ENCODE peak calls at places on chromosomes 2 and 18, in five cellular contexts. D is OCI-LY7, V is HepG2, B is H1, I is neuronal stem cell. P is an unnamed sample.

GRCh38 chr18:5653802-5654201 is 110.0 kb upstream of the EPB41L3 start:
- DNase-seq in D (no peak), V (no peak), B (no peak), I (no peak), P (no peak)

GRCh38 chr2:128379021-128380005 is 60.6 kb upstream of the HS6ST1 start:
- DNase-seq in D (no peak), V (peak; percentile 90), B (no peak), I (peak; percentile 68), P (peak; percentile 94)

GRCh38 chr2:201500534-201500933 is 49.0 kb downstream of the STRADB start:
- DNase-seq in D (no peak), V (no peak), B (no peak), I (no peak), P (peak; percentile 31)

GRCh38 chr2:65300134-65300771 is 72.6 kb downstream of the ACTR2 start:
- DNase-seq in D (no peak), V (no peak), B (no peak), I (no peak), P (peak; percentile 91)

GRCh38 chr2:57881998-57882884 is 164.4 kb upstream of the VRK2 start:
- DNase-seq in D (no peak), V (peak; percentile 35), B (no peak), I (no peak), P (peak; percentile 41)

GRCh38 chr2:37349376-37349775 is 4.9 kb downstream of the QPCT start:
- DNase-seq in D (peak; percentile 52), V (peak; percentile 27), B (no peak), I (no peak), P (no peak)

GRCh38 chr2:145874466-145874865 is 1354.5 kb upstream of the ZEB2 start:
- DNase-seq in D (no peak), V (no peak), B (no peak), I (no peak), P (peak; percentile 86)

GRCh38 chr2:12428786-12429185 is 287.9 kb upstream of the TRIB2 start:
- DNase-seq in D (no peak), V (no peak), B (no peak), I (no peak), P (no peak)

GRCh38 chr2:232030229-232030628 is 68.7 kb downstream of the DIS3L2 start:
- DNase-seq in D (no peak), V (peak; percentile 22), B (no peak), I (no peak), P (no peak)

GRCh38 chr2:173881886-173882285 is 83.3 kb downstream of the SP3 start:
- DNase-seq in D (peak; percentile 28), V (no peak), B (no peak), I (no peak), P (no peak)

GRCh38 chr2:105674406-105674805 is 70.3 kb upstream of the NCK2 start:
- DNase-seq in D (no peak), V (no peak), B (no peak), I (no peak), P (no peak)

GRCh38 chr2:156343096-156343939 is 10.8 kb upstream of the NR4A2 start:
- DNase-seq in D (no peak), V (no peak), B (no peak), I (no peak), P (no peak)

GRCh38 chr18:13163167-13163927 is 55.2 kb upstream of the LDLRAD4 start:
- DNase-seq in D (no peak), V (no peak), B (no peak), I (no peak), P (peak; percentile 70)

GRCh38 chr2:196846295-196846694 is 37.1 kb upstream of the C2orf66 start:
- DNase-seq in D (no peak), V (no peak), B (no peak), I (no peak), P (no peak)

GRCh38 chr2:176613358-176614032 is 344.3 kb downstream of the MTX2 start:
- DNase-seq in D (no peak), V (no peak), B (no peak), I (no peak), P (no peak)

GRCh38 chr18:58670561-58671121 is 624 bp upstream of the MALT1 start:
- DNase-seq in D (no peak), V (no peak), B (no peak), I (no peak), P (peak; percentile 80)

GRCh38 chr18:47899107-47899840 is 31.2 kb downstream of the SMAD2 start:
- DNase-seq in D (no peak), V (no peak), B (no peak), I (peak; percentile 18), P (no peak)

GRCh38 chr18:29157057-29157780 is 980.3 kb upstream of the CDH2 start:
- DNase-seq in D (no peak), V (no peak), B (no peak), I (no peak), P (no peak)

GRCh38 chr2:177573120-177573519 is 180.5 kb downstream of the AGPS start:
- DNase-seq in D (no peak), V (no peak), B (no peak), I (no peak), P (no peak)

GRCh38 chr18:49444599-49444998 is 15.8 kb downstream of the DYM start:
- DNase-seq in D (no peak), V (no peak), B (no peak), I (no peak), P (no peak)

GRCh38 chr2:227462972-227463931 is 8.7 kb upstream of the AGFG1 start:
- DNase-seq in D (no peak), V (no peak), B (no peak), I (no peak), P (no peak)

GRCh38 chr2:149561309-149561926 is 26.2 kb downstream of the MMADHC start:
- DNase-seq in D (peak; percentile 49), V (peak; percentile 35), B (no peak), I (peak; percentile 37), P (no peak)

GRCh38 chr2:48284624-48285212 is 245.2 kb upstream of the STON1 start:
- DNase-seq in D (no peak), V (no peak), B (no peak), I (no peak), P (no peak)

GRCh38 chr18:57585421-57585820 is 1.1 kb downstream of the FECH start:
- DNase-seq in D (no peak), V (no peak), B (no peak), I (peak; percentile 33), P (no peak)

GRCh38 chr2:9707008-9707407 is 76.2 kb upstream of the YWHAQ start:
- DNase-seq in D (no peak), V (peak; percentile 40), B (no peak), I (no peak), P (no peak)

GRCh38 chr18:3248062-3248669 is 565 bp downstream of the MYL12A start:
- DNase-seq in D (peak; percentile 75), V (no peak), B (no peak), I (peak; percentile 39), P (no peak)

GRCh38 chr2:181790716-181791649 is 100.5 kb upstream of the ITPRID2 start:
- DNase-seq in D (no peak), V (peak; percentile 88), B (no peak), I (no peak), P (no peak)

GRCh38 chr2:24613154-24613814 is 122.2 kb downstream of the NCOA1 start:
- DNase-seq in D (peak; percentile 72), V (peak; percentile 54), B (peak; percentile 10), I (peak; percentile 18), P (peak; percentile 68)

GRCh38 chr2:229810786-229811185 is 96.4 kb upstream of the DNER start:
- DNase-seq in D (no peak), V (no peak), B (no peak), I (no peak), P (no peak)

GRCh38 chr2:9406529-9407362 is 16.6 kb downstream of the ITGB1BP1 start:
- DNase-seq in D (no peak), V (no peak), B (no peak), I (no peak), P (no peak)

GRCh38 chr2:1778566-1778965 is 34.3 kb upstream of the PXDN start:
- DNase-seq in D (no peak), V (no peak), B (no peak), I (no peak), P (no peak)

GRCh38 chr2:240933048-240933965 is 27.2 kb downstream of the CROCC2 start:
- DNase-seq in D (no peak), V (no peak), B (no peak), I (no peak), P (peak; percentile 74)

GRCh38 chr2:219713110-219713509 is 85.7 kb downstream of the SLC4A3 start:
- DNase-seq in D (peak; percentile 64), V (peak; percentile 36), B (no peak), I (no peak), P (no peak)

GRCh38 chr2:26590439-26590838 is 50.7 kb downstream of the CIB4 start:
- DNase-seq in D (no peak), V (no peak), B (no peak), I (no peak), P (no peak)

DNA sequence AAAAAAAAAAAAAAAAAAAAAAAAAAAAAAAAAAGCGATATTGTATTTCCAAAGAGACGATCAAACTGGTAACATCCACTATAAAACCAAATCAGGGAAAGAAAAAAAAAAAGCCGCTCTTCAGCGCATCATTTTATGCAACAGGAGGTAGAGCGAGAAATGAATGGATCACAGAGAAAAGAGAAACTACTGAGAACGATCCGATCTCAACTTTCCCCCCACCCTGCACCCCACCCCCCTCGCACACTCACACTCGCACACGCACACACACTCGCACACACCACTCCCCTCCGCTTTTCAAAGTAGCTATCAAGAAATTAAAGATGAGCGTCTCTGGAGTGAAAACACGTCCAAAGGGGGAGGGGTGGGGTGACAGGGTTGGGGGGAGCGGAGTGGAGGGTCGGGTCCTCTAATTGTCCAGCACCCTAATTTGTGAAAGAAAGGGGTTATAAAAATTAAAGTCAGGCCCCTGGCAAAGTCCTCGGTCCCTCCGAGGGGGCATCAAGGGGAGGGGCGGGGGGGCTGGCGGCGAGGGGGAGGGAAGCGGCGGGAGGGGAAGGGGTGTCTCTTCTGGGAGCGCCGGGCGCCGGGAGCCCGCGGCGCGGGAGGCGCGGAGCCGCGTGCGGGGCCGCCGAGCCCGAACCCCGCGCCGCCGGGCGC is 521 bp downstream of the TCF4 start:
- DNase-seq in D (peak; percentile 34), V (no peak), B (no peak), I (no peak), P (peak; percentile 59)
- H2AFZ ChIP-seq in D (no peak overlapping the region), V (no peak overlapping the region), B (no peak overlapping the region), I (peak overlapping the region; percentile 52), P (peak overlapping the region; percentile 21)

DNA sequence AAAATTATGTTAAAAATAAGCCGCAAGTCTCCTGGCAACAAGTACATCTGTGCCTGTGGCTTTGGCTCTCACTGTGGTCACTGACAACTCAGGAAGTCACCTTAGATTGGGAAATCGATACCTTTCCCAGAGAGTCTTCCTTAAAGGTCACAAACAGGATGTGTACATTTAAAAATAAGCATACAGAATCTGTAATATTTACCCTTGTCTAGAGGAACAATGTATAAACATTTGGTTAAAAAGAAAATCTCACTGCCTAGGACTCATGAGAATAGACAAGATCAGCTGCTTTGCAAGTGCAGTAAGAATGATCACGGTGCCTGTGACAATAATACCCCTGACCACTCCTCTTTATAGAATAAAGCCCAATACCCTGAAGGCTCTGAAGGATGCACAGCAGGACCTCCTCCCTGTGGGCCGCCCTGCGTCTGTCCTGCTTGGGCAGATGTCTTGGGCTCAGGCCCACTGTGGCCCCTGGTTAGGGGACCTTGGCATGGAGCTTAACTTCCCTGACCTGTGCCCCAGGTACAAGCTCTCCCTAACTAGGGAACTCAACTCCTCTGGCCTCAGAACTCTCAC is 98.0 kb upstream of the MGAT4A start:
- DNase-seq in D (no peak), V (peak; percentile 43), B (no peak), I (no peak), P (no peak)
- H3K4me1 ChIP-seq in D (peaks cover 17% of the 10 kb centered on the region), V (peaks cover 74% of the 10 kb centered on the region), B (peaks cover 2% of the 10 kb centered on the region), I (no peaks in the 10 kb centered on the region), P (no peaks in the 10 kb centered on the region)

GRCh38 chr2:224268441-224268840 is 133.5 kb downstream of the FAM124B start:
- DNase-seq in D (no peak), V (peak; percentile 49), B (no peak), I (no peak), P (peak; percentile 77)
- H2AFZ ChIP-seq in D (no peak overlapping the region), V (peak overlapping the region; percentile 15), B (no peak overlapping the region), I (no peak overlapping the region), P (peak overlapping the region; percentile 80)

GRCh38 chr2:39530423-39530866 is 93.4 kb upstream of the MAP4K3 start:
- DNase-seq in D (peak; percentile 13), V (no peak), B (no peak), I (no peak), P (peak; percentile 84)
- H3K4me1 ChIP-seq in D (peaks cover 34% of the 10 kb centered on the region), V (peaks cover 47% of the 10 kb centered on the region), B (no peaks in the 10 kb centered on the region), I (peaks cover 8% of the 10 kb centered on the region), P (peaks cover 21% of the 10 kb centered on the region)